ENCODE peak calls at places on chromosomes 3 and 15, in six cellular contexts. X, C, D, W, Q and K are unnamed samples.

GRCh38 chr3:14518893-14519292 is 21.2 kb downstream of the GRIP2 start:
- DNase-seq in D (no peak), Q (no peak), X (no peak), C (no peak), W (no peak), K (no peak)

GRCh38 chr15:77118787-77119410 is 48.0 kb upstream of the TSPAN3 start:
- DNase-seq in X (no peak), D (peak), W (no peak), Q (peak), C (no peak), K (peak)

GRCh38 chr15:72782993-72783562 is 480 bp downstream of the ADPGK start:
- DNase-seq in C (peak), Q (no peak), X (no peak), W (peak), D (no peak), K (peak)

GRCh38 chr15:79140846-79141570 is 50.4 kb upstream of the RASGRF1 start:
- DNase-seq in C (no peak), X (no peak), W (no peak), Q (no peak), D (no peak), K (no peak)

GRCh38 chr3:127666684-127667083 is 6.1 kb upstream of the ABTB1 start:
- DNase-seq in Q (no peak), C (no peak), W (no peak), X (no peak), D (no peak), K (no peak)

GRCh38 chr15:88623061-88623460 is 1.9 kb downstream of the AEN start:
- DNase-seq in C (no peak), D (peak), Q (peak), W (no peak), X (no peak), K (peak)

GRCh38 chr3:153357436-153357835 is 195.4 kb downstream of the RAP2B start:
- DNase-seq in X (no peak), Q (no peak), D (no peak), C (no peak), W (no peak), K (no peak)

GRCh38 chr3:72199530-72199929 is 414.6 kb upstream of the PROK2 start:
- DNase-seq in D (no peak), X (no peak), Q (no peak), W (no peak), C (no peak), K (no peak)

GRCh38 chr3:30581982-30582381 is 24.4 kb upstream of the TGFBR2 start:
- DNase-seq in W (no peak), X (no peak), Q (no peak), C (no peak), D (no peak), K (no peak)

GRCh38 chr15:26475554-26475953 is 297.3 kb downstream of the GABRB3 start:
- DNase-seq in X (no peak), W (no peak), D (no peak), C (no peak), Q (no peak), K (no peak)
- TF ChIP-seq CTCF in X (no peak), W (no peak), D (no peak), C (no peak), Q (no peak), K (no peak)

DNA sequence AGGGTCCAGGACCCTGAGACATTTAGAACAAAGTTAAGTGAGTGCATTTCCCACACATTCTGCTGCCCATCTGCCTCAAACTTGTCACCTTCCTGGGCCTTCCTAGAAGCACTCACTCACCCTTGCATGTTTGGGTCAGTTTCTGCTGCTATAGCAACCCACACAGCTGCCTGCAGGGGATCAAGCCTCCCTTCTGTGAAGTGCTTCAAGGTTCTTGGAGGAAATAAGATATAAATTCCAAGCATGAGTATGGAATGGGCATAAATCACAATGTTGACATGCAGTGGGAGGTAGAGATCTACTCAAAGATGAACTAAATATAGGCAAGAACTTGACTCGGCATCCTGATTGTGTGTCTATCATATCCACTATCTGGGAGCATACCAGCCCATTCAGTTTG is 140.4 kb downstream of the SLC9A9 start:
- DNase-seq in W (no peak), Q (peak), C (no peak), D (no peak), X (no peak), K (no peak)
- TF ChIP-seq CTCF in W (no peak), Q (no peak), C (no peak), D (no peak), X (no peak), K (no peak)

DNA sequence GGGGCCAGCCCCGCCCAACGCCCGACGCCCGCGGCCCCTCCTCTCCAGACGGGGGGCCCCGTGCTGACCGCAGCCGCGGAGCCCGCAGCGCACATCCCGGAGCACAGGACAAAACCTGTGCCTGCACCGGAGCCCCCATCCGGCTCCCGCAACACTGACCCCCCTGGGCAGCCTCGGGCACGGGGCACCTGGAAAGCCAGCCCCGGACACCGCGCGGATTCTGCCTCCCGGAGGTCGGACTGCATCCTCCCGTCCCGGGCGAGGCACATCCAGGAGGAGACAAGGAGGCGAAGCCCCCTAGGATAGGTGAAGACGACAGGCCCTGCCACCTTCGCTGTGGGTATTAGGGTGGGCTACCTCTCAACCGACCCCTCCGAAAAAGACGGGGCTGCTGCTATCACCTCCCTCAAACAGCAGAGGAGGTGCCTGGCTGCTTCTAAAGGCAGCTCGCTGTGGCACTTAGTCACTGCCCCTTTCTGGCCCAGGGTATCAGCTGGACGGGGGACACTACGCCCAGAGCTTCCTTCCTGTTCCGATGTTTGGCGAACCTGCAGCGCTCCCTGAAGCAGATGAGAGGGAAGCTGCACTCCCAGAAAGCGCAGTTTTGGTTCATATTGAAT is 10.6 kb downstream of the XXYLT1 start:
- DNase-seq in Q (no peak), X (no peak), W (no peak), C (peak), D (no peak), K (peak)
- TF ChIP-seq CTCF in Q (no peak), X (peak), W (peak), C (no peak), D (no peak), K (peak)

DNA sequence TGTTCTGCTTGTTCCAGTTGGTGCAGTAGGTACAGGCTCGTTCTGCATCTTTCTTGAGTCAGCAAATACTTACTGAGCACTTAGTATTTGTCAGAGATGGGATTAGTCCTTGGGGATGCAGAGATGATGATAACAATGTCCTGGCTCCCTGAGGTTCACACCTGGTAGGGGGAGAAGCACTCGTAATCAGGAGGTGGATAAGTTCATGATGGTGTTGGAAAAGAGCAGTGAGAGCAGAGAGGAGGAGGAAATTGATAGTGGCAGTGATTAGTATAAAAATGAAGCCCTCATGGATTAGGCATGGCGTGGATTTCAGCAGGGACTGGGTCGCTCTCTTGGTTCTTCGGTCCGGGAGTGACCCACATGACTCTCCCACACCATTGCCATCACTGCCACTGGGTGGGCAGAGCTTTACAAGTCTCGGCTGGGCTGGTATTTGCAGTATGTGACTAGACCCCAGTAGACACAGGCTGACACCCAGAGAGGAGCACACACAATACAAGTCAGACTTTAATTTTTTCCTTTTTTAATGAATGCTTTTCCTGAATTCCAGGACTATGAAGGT is 1.4 kb downstream of the SV2B start:
- DNase-seq in Q (no peak), D (no peak), W (no peak), X (no peak), C (no peak), K (no peak)
- TF ChIP-seq CTCF in Q (no peak), D (no peak), W (no peak), X (no peak), C (no peak), K (no peak)